ENCODE peak calls at places on chromosomes 1 and 21, in six cellular contexts. M, R, V, Y, P and B are unnamed samples.

GRCh38 chr1:180672105-180672504 is 40.3 kb downstream of the XPR1 start:
- DNase-seq in M (no peak), R (no peak), V (no peak), Y (no peak), P (no peak), B (no peak)

GRCh38 chr21:18499761-18500376 is 96.3 kb upstream of the TMPRSS15 start:
- DNase-seq in M (no peak), R (peak; percentile 69), V (no peak), Y (no peak), P (no peak), B (no peak)

GRCh38 chr1:84298688-84299535 is 2.6 kb upstream of the SAMD13 start:
- DNase-seq in M (no peak), R (peak; percentile 17), V (peak; percentile 19), Y (peak; percentile 41), P (peak; percentile 89), B (peak; percentile 66)

GRCh38 chr1:192979542-192979941 is 79.6 kb downstream of the UCHL5 start:
- DNase-seq in M (no peak), R (no peak), V (no peak), Y (no peak), P (no peak), B (no peak)

GRCh38 chr1:3911981-3912808 is 12.1 kb upstream of the C1orf174 start:
- DNase-seq in M (no peak), R (no peak), V (no peak), Y (no peak), P (no peak), B (no peak)

GRCh38 chr21:34670220-34670961 is 1.6 kb downstream of the CLIC6 start:
- DNase-seq in M (no peak), R (no peak), V (no peak), Y (no peak), P (no peak), B (no peak)

GRCh38 chr1:94578856-94579255 is 37.3 kb upstream of the F3 start:
- DNase-seq in M (no peak), R (no peak), V (no peak), Y (no peak), P (no peak), B (no peak)

GRCh38 chr1:167430134-167430848 is 88.0 kb downstream of the CD247 start:
- DNase-seq in M (no peak), R (no peak), V (no peak), Y (no peak), P (peak; percentile 77), B (no peak)

GRCh38 chr1:12629521-12629956 is 11.5 kb upstream of the DHRS3 start:
- DNase-seq in M (no peak), R (no peak), V (no peak), Y (no peak), P (no peak), B (no peak)

GRCh38 chr21:28828981-28829380 is 163.7 kb downstream of the LTN1 start:
- DNase-seq in M (no peak), R (no peak), V (no peak), Y (no peak), P (no peak), B (no peak)

GRCh38 chr1:208206092-208206698 is 38.0 kb downstream of the PLXNA2 start:
- DNase-seq in M (no peak), R (no peak), V (no peak), Y (no peak), P (no peak), B (no peak)

GRCh38 chr21:41318218-41318617 is 1.6 kb downstream of the FAM3B start:
- DNase-seq in M (no peak), R (no peak), V (no peak), Y (no peak), P (no peak), B (no peak)

GRCh38 chr21:16460936-16461335 is 731.2 kb downstream of the USP25 start:
- DNase-seq in M (no peak), R (no peak), V (no peak), Y (no peak), P (no peak), B (no peak)

GRCh38 chr1:174074757-174075156 is 52.6 kb upstream of the RC3H1 start:
- DNase-seq in M (no peak), R (no peak), V (no peak), Y (no peak), P (no peak), B (no peak)

GRCh38 chr1:6491480-6491962 is at the start of gene PLEKHG5:
- DNase-seq in M (no peak), R (no peak), V (no peak), Y (no peak), P (no peak), B (no peak)
- TF ChIP-seq POLR2A in M (no peak), R (no peak), V (no peak), Y (no peak), P (no peak), B (no peak)

GRCh38 chr21:45835301-45836267 is 146.0 kb upstream of the COL6A1 start:
- DNase-seq in M (no peak), R (no peak), V (no peak), Y (no peak), P (peak; percentile 60), B (no peak)

GRCh38 chr21:45838636-45839035 is 142.9 kb upstream of the COL6A1 start:
- DNase-seq in M (no peak), R (no peak), V (no peak), Y (no peak), P (no peak), B (no peak)

GRCh38 chr21:45836268-45836655 is 145.3 kb upstream of the COL6A1 start:
- DNase-seq in M (no peak), R (no peak), V (no peak), Y (no peak), P (peak; percentile 59), B (no peak)

GRCh38 chr21:45837936-45838335 is 143.6 kb upstream of the COL6A1 start:
- DNase-seq in M (no peak), R (no peak), V (no peak), Y (no peak), P (no peak), B (no peak)

DNA sequence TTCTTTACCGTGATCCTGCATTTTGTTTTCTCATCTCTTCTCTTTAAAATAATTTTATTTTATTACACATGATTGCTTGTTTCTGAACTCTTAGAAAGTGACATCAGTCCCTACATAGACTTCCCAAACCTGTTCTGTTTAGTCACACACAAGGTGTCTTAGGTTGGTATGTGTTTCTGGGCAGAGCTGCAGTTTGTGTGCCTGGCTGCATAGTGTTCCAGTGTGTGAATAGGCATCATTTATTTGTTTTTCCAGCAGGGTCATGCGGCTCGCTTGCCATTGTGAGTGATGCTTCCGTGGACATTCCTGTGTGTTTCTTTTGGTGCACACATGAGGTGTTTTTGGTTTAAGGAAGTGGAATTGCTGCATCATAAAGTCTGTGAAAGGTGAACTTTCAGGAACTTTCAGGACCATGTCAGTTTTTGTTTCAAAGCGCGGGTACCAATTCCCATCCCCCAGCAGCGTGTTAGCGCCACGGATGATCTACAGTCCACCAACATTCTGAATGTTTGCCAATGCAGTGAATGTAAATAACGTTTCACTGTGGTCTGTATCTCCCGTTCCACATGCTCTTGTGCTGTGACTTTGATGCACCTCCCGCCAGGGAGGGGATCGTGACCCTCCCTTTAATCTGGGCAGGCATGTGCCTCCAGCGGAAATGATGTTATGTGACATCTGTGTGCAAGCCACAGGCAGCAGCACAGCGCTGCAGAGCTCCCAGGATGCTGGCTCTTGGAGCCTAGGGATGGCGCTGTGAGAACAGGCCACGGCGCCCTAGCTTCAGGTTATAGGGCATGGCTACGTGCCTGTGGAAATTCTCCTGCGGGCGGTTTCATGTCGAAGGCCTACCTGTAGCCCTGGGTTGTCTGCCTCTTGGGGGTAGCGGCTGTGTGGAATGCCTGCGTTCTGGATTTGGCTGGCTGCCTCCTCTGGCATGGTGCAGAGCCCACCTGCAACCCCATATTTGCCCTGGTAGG is 144.6 kb upstream of the COL6A1 start:
- DNase-seq in M (no peak), R (no peak), V (no peak), Y (no peak), P (peak; percentile 40), B (no peak)
- TF ChIP-seq CTCF in M (no peak), R (no peak), V (no peak), Y (no peak), P (no peak), B (no peak)

GRCh38 chr1:204400893-204401510 is 10.6 kb downstream of the PPP1R15B start:
- DNase-seq in M (no peak), R (no peak), V (no peak), Y (no peak), P (no peak), B (no peak)
- TF ChIP-seq POLR2A in M (no peak), R (no peak), V (no peak), Y (no peak), P (no peak), B (no peak)

DNA sequence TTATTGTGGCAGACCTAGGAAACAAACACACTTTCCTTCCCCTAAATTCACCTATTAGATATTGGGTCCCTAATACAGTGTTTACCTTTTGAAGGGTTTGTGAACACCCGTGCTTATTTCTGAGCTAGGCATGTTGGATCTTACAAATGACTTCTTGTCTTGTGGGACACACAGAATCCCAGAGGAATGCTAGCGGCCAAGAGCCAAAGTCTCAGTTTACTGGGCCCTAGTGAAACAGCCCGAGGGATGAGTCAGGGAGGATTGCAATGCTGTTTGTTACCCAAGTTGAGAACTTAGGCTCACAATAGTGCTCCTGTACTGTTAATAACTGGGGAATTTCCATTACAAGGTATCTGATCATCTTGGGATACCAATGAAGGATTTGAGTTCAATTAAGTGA is 100.1 kb upstream of the AKT3 start:
- DNase-seq in M (no peak), R (no peak), V (peak; percentile 27), Y (peak; percentile 26), P (no peak), B (no peak)
- TF ChIP-seq CTCF in M (no peak), R (no peak), V (no peak), Y (no peak), P (no peak), B (no peak)

GRCh38 chr1:111719561-111720239 is 19.5 kb downstream of the INKA2 start:
- DNase-seq in M (no peak), R (no peak), V (no peak), Y (no peak), P (no peak), B (no peak)

GRCh38 chr1:111717450-111717849 is 21.7 kb downstream of the INKA2 start:
- DNase-seq in M (no peak), R (no peak), V (no peak), Y (no peak), P (no peak), B (no peak)

GRCh38 chr1:111720977-111721670 is 18.1 kb downstream of the INKA2 start:
- DNase-seq in M (no peak), R (no peak), V (no peak), Y (no peak), P (no peak), B (no peak)

GRCh38 chr1:111720274-111720976 is 18.8 kb downstream of the INKA2 start:
- DNase-seq in M (no peak), R (no peak), V (no peak), Y (no peak), P (no peak), B (no peak)

GRCh38 chr1:111719135-111719534 is 20.1 kb downstream of the INKA2 start:
- DNase-seq in M (no peak), R (no peak), V (no peak), Y (no peak), P (no peak), B (no peak)
- TF ChIP-seq POLR2A in M (no peak), R (no peak), V (no peak), Y (no peak), P (no peak), B (no peak)